ENCODE peak calls at places on chromosomes 3 and 15, in eight cellular contexts. Q is stomach, G is A549, U is heart left ventricle, S is sigmoid colon, N is HCT116, F is body of pancreas, A is IMR-90. K is an unnamed sample.

GRCh38 chr3:123258811-123259420 is 57.2 kb downstream of the SEC22A start:
- DNase-seq in Q (no peak), G (peak; percentile 22), U (no peak), S (no peak), N (peak; percentile 50), F (no peak), A (peak; percentile 69), K (no peak)

GRCh38 chr3:139310474-139310933 is 33.3 kb upstream of the MRPS22 start:
- DNase-seq in Q (no peak), G (no peak), U (no peak), S (no peak), N (peak; percentile 94), F (no peak), A (peak; percentile 92), K (no peak)

GRCh38 chr3:126414961-126415660 is 20.4 kb downstream of the CFAP100 start:
- DNase-seq in Q (peak; percentile 17), G (no peak), U (no peak), S (peak; percentile 47), N (no peak), F (peak; percentile 15), A (no peak), K (peak; percentile 77)

GRCh38 chr3:17491601-17492000 is 250.8 kb downstream of the TBC1D5 start:
- DNase-seq in Q (no peak), G (no peak), U (no peak), S (no peak), N (peak; percentile 13), F (no peak), A (peak; percentile 86), K (no peak)

GRCh38 chr15:100211855-100212850 is 129.6 kb downstream of the ADAMTS17 start:
- DNase-seq in Q (no peak), G (no peak), U (no peak), S (no peak), N (no peak), F (no peak), A (no peak), K (no peak)

GRCh38 chr3:46368569-46368968 is 2.2 kb upstream of the CCR5 start:
- DNase-seq in Q (peak; percentile 51), G (no peak), U (peak; percentile 55), S (peak; percentile 80), N (no peak), F (peak; percentile 33), A (no peak), K (peak; percentile 32)

GRCh38 chr15:45205192-45205591 is 17.4 kb upstream of the SHF start:
- DNase-seq in Q (peak; percentile 79), G (peak; percentile 55), U (no peak), S (no peak), N (peak; percentile 58), F (peak; percentile 76), A (peak; percentile 69), K (no peak)

GRCh38 chr3:13518516-13519351 is 30.2 kb upstream of the FBLN2 start:
- DNase-seq in Q (no peak), G (no peak), U (peak; percentile 83), S (peak; percentile 86), N (no peak), F (peak; percentile 46), A (no peak), K (peak; percentile 83)

GRCh38 chr3:196968233-196969000 is at the start of gene PIGZ:
- DNase-seq in Q (peak; percentile 54), G (no peak), U (peak; percentile 45), S (no peak), N (no peak), F (peak; percentile 47), A (no peak), K (peak; percentile 85)

GRCh38 chr3:57158813-57159678 is 6.1 kb downstream of the IL17RD start:
- DNase-seq in Q (no peak), G (no peak), U (no peak), S (no peak), N (peak; percentile 51), F (no peak), A (no peak), K (no peak)

GRCh38 chr15:70195171-70195807 is 97.6 kb upstream of the TLE3 start:
- DNase-seq in Q (no peak), G (no peak), U (no peak), S (peak; percentile 56), N (no peak), F (peak; percentile 15), A (no peak), K (no peak)

GRCh38 chr15:71440479-71441071 is 325.3 kb downstream of the THSD4 start:
- DNase-seq in Q (no peak), G (peak; percentile 67), U (no peak), S (no peak), N (peak; percentile 68), F (no peak), A (peak; percentile 80), K (no peak)

GRCh38 chr15:66789029-66790025 is 87.3 kb downstream of the SMAD6 start:
- DNase-seq in Q (peak; percentile 49), G (no peak), U (no peak), S (no peak), N (no peak), F (peak; percentile 61), A (peak; percentile 81), K (no peak)

GRCh38 chr3:164390046-164390445 is 688.2 kb downstream of the SI start:
- DNase-seq in Q (no peak), G (no peak), U (no peak), S (no peak), N (no peak), F (no peak), A (no peak), K (no peak)

GRCh38 chr3:51796859-51797258 is 17.8 kb upstream of the IQCF6 start:
- DNase-seq in Q (no peak), G (no peak), U (no peak), S (no peak), N (no peak), F (no peak), A (no peak), K (no peak)

GRCh38 chr3:175224051-175224450 is 364.9 kb downstream of the NAALADL2 start:
- DNase-seq in Q (no peak), G (no peak), U (peak; percentile 30), S (no peak), N (peak; percentile 15), F (peak; percentile 50), A (no peak), K (no peak)

GRCh38 chr3:69051796-69052566 is at the start of gene TMF1:
- DNase-seq in Q (peak; percentile 99), G (peak; percentile 84), U (peak; percentile 97), S (peak; percentile 99), N (peak; percentile 98), F (peak; percentile 99), A (peak; percentile 99), K (peak; percentile 100)

GRCh38 chr3:155302476-155302875 is 9.0 kb upstream of the STRIT1 start:
- DNase-seq in Q (no peak), G (no peak), U (no peak), S (no peak), N (no peak), F (no peak), A (peak; percentile 84), K (no peak)

GRCh38 chr15:55218068-55218467 is 21.3 kb upstream of the RSL24D1 start:
- DNase-seq in Q (no peak), G (no peak), U (no peak), S (no peak), N (no peak), F (no peak), A (no peak), K (no peak)

GRCh38 chr15:65312400-65312916 is 8.0 kb downstream of the RNU5B-1 start:
- DNase-seq in Q (no peak), G (no peak), U (peak; percentile 51), S (no peak), N (no peak), F (no peak), A (no peak), K (no peak)

GRCh38 chr15:82950746-82951370 is 1.7 kb downstream of the HOMER2 start:
- DNase-seq in Q (no peak), G (no peak), U (no peak), S (no peak), N (no peak), F (no peak), A (no peak), K (no peak)
- H3K4me3 ChIP-seq in Q (peak overlapping the region; percentile 73), G (no peak overlapping the region), U (peak overlapping the region; percentile 79), S (no peak overlapping the region), N (no peak overlapping the region), F (peak overlapping the region; percentile 64), A (no peak overlapping the region), K (no peak overlapping the region)

GRCh38 chr15:43795197-43795596 is 3.1 kb downstream of the SERF2 start:
- DNase-seq in Q (no peak), G (no peak), U (no peak), S (no peak), N (no peak), F (no peak), A (no peak), K (no peak)
- TF ChIP-seq POLR2A in Q (no peak), G (no peak), U (no peak), S (no peak), N (no peak), F (no peak), A (no peak), K (no peak)

GRCh38 chr3:133895208-133896001 is at the start of gene RAB6B:
- DNase-seq in Q (no peak), G (no peak), U (peak; percentile 48), S (no peak), N (no peak), F (peak; percentile 59), A (peak; percentile 20), K (no peak)
- H3K4me3 ChIP-seq in Q (peak within 1 kb of the TSS; percentile 65), G (peak within 1 kb of the TSS; percentile 72), U (peak within 1 kb of the TSS; percentile 85), S (peak within 1 kb of the TSS; percentile 46), N (peak within 1 kb of the TSS; percentile 84), F (peak within 1 kb of the TSS; percentile 83), A (peak within 1 kb of the TSS; percentile 64), K (peak within 1 kb of the TSS; percentile 51)

GRCh38 chr3:49133226-49133951 is 539 bp upstream of the LAMB2 start:
- DNase-seq in Q (peak; percentile 87), G (peak; percentile 91), U (peak; percentile 91), S (peak; percentile 95), N (peak; percentile 74), F (peak; percentile 87), A (peak; percentile 85), K (peak; percentile 83)
- TF ChIP-seq POLR2A in Q (no peak), G (peak; percentile 36), U (no peak), S (no peak), N (no peak), F (peak; percentile 44), A (peak; percentile 46), K (no peak)